ENCODE peak calls at places on chromosome 9, in nine cellular contexts. J is substantia nigra, U is activated T-helper 1 cell treated with Interleukin-2 at 50 U/mL for 16 hours, Z is activated T-cell treated with anti-CD3 and anti-CD28 coated beads for 1 hour, A is WERI-Rb-1, K is T-cell, B is AG20443, C is ureter, X is Calu3. W is an unnamed sample.

GRCh38 chr9:123120131-123120530 is 86.7 kb downstream of the GPR21 start:
- DNase-seq in J (no peak), U (no peak), Z (no peak), A (no peak), K (no peak), B (no peak), C (no peak), X (no peak), W (no peak)

GRCh38 chr9:93659044-93659836 is 82.9 kb downstream of the PHF2 start:
- DNase-seq in J (no peak), U (no peak), Z (no peak), A (peak; percentile 5), K (no peak), B (no peak), C (no peak), X (no peak), W (no peak)

GRCh38 chr9:21813575-21814473 is 11.4 kb downstream of the MTAP start:
- DNase-seq in J (no peak), U (peak; percentile 9), Z (peak; percentile 29), A (peak; percentile 57), K (peak; percentile 43), B (peak; percentile 49), C (peak; percentile 65), X (peak; percentile 55), W (no peak)

GRCh38 chr9:35844628-35845301 is 15.7 kb downstream of the TMEM8B start:
- DNase-seq in J (no peak), U (no peak), Z (no peak), A (no peak), K (peak; percentile 24), B (peak; percentile 66), C (peak; percentile 70), X (peak; percentile 52), W (no peak)

GRCh38 chr9:3532158-3532557 is 6.4 kb upstream of the RFX3 start:
- DNase-seq in J (no peak), U (no peak), Z (no peak), A (no peak), K (no peak), B (no peak), C (no peak), X (no peak), W (no peak)

GRCh38 chr9:127578952-127579853 is 32.9 kb upstream of the STXBP1 start:
- DNase-seq in J (peak; percentile 13), U (peak; percentile 64), Z (peak; percentile 63), A (peak; percentile 96), K (peak; percentile 40), B (peak; percentile 95), C (peak; percentile 95), X (peak; percentile 88), W (peak; percentile 80)

GRCh38 chr9:19675492-19675891 is 113.3 kb downstream of the SLC24A2 start:
- DNase-seq in J (no peak), U (no peak), Z (no peak), A (no peak), K (no peak), B (no peak), C (no peak), X (no peak), W (no peak)

GRCh38 chr9:70389642-70390266 is 24.7 kb downstream of the KLF9 start:
- DNase-seq in J (no peak), U (no peak), Z (no peak), A (no peak), K (no peak), B (peak; percentile 56), C (no peak), X (no peak), W (no peak)

GRCh38 chr9:124210697-124211096 is 47.1 kb upstream of the NEK6 start:
- DNase-seq in J (no peak), U (no peak), Z (no peak), A (no peak), K (no peak), B (no peak), C (no peak), X (no peak), W (no peak)

GRCh38 chr9:124486778-124487490 is 20.3 kb downstream of the NR5A1 start:
- DNase-seq in J (no peak), U (no peak), Z (no peak), A (no peak), K (no peak), B (no peak), C (no peak), X (no peak), W (no peak)

GRCh38 chr9:32969270-32969669 is 32.2 kb downstream of the APTX start:
- DNase-seq in J (no peak), U (no peak), Z (no peak), A (no peak), K (no peak), B (peak; percentile 45), C (no peak), X (no peak), W (no peak)

GRCh38 chr9:64128572-64128971 is 1156.4 kb downstream of the FOXD4L5 start:
- DNase-seq in J (no peak), U (no peak), Z (no peak), A (no peak), K (no peak), B (no peak), C (no peak), X (no peak), W (no peak)

GRCh38 chr9:126474786-126475485 is 138.8 kb upstream of the LMX1B start:
- DNase-seq in J (no peak), U (no peak), Z (no peak), A (no peak), K (no peak), B (no peak), C (no peak), X (no peak), W (no peak)

GRCh38 chr9:70205366-70206020 is 53.3 kb upstream of the SMC5 start:
- DNase-seq in J (no peak), U (no peak), Z (no peak), A (no peak), K (no peak), B (no peak), C (peak; percentile 69), X (no peak), W (no peak)

GRCh38 chr9:126234681-126235349 is 91.8 kb upstream of the MVB12B start:
- DNase-seq in J (no peak), U (no peak), Z (no peak), A (no peak), K (no peak), B (peak; percentile 9), C (no peak), X (no peak), W (no peak)

GRCh38 chr9:90999425-91000397 is 198.1 kb downstream of the SYK start:
- DNase-seq in J (no peak), U (no peak), Z (no peak), A (no peak), K (no peak), B (no peak), C (no peak), X (no peak), W (no peak)

W was measured in CMK.